ENCODE peak calls at places on chromosomes 4 and X, in four cellular contexts. J is GM23338, M is SK-N-SH, I is GM23248. K is an unnamed sample. For H3K9me2, the result is how much of the 10 kb centered on the place peaks cover.

GRCh38 chr4:150591284-150591874 is 9.4 kb downstream of the MAB21L2 start:
- DNase-seq in M (no peak), J (peak), I (no peak), K (no peak)

GRCh38 chr4:91198951-91199350 is 1071.8 kb downstream of the CCSER1 start:
- DNase-seq in I (no peak), J (no peak), M (no peak), K (peak)

GRCh38 chrX:110442631-110443030 is 84.0 kb downstream of the RTL9 start:
- DNase-seq in I (peak), J (peak), M (peak), K (peak)

GRCh38 chr4:142886566-142886965 is 40.5 kb upstream of the INPP4B start:
- DNase-seq in M (no peak), I (no peak), J (peak), K (no peak)

GRCh38 chr4:111985386-111985890 is 159.8 kb upstream of the FAM241A start:
- DNase-seq in I (no peak), J (no peak), M (no peak), K (no peak)

GRCh38 chr4:113675731-113676707 is 85.5 kb downstream of the CAMK2D start:
- DNase-seq in M (no peak), I (no peak), J (no peak), K (no peak)

GRCh38 chr4:113555868-113556267 is 205.7 kb downstream of the CAMK2D start:
- DNase-seq in M (no peak), I (no peak), J (no peak), K (no peak)

GRCh38 chr4:187940299-187940698 is 55.3 kb upstream of the ZFP42 start:
- DNase-seq in I (no peak), J (no peak), M (no peak), K (no peak)

GRCh38 chr4:132123870-132124623 is 1025.0 kb upstream of the PCDH10 start:
- DNase-seq in J (peak), M (no peak), I (no peak), K (peak)

GRCh38 chrX:103234869-103235268 is 20.0 kb downstream of the BEX4 start:
- DNase-seq in I (no peak), M (no peak), J (no peak), K (no peak)

GRCh38 chr4:67765928-67766327 is 11.7 kb upstream of the GNRHR start:
- DNase-seq in J (no peak), M (no peak), I (peak), K (no peak)

GRCh38 chr4:149638073-149638472 is 177.6 kb downstream of the IQCM start:
- DNase-seq in I (peak), J (no peak), M (no peak), K (no peak)

GRCh38 chr4:98838977-98839618 is 89.8 kb downstream of the EIF4E start:
- DNase-seq in J (no peak), M (peak), I (peak), K (no peak)

GRCh38 chr4:156779046-156779445 is 192.6 kb downstream of the PDGFC start:
- DNase-seq in J (no peak), I (peak), M (no peak), K (no peak)

GRCh38 chr4:165631208-165631894 is 241.7 kb upstream of the TLL1 start:
- DNase-seq in J (no peak), M (no peak), I (peak), K (no peak)

GRCh38 chrX:10015711-10016515 is 48.8 kb downstream of the CLDN34 start:
- DNase-seq in I (peak), J (peak), M (peak), K (peak)

GRCh38 chrX:45757272-45757671 is 556.6 kb upstream of the DIPK2B start:
- DNase-seq in I (peak), J (no peak), M (no peak), K (no peak)
- H3K4me2 ChIP-seq in I (peak), J (no peak), M (peak), K (no peak)

DNA sequence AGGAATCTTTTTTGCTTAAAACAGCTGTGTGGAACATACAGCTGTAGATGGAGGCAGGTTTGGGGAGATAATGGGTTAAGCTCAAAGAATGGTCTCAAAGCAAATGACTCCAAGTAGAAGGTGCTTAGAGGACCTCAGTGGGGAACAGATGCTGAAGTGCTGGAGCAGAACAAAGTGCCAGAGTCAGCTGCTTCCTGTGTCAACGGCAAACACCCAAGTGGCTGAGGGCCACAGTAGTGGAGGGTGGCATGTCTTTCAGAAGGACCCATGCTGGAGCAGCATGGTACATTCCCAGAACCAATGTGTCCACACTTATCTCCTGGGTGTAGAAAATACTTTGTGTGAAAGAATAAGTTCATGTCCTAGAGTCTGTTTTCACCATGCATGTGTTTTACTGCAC is 197.5 kb downstream of the CCNG2 start:
- DNase-seq in I (no peak), J (no peak), M (no peak), K (no peak)
- H3K9me2 ChIP-seq in I (under half), J (under half), M (under half), K (under half)

DNA sequence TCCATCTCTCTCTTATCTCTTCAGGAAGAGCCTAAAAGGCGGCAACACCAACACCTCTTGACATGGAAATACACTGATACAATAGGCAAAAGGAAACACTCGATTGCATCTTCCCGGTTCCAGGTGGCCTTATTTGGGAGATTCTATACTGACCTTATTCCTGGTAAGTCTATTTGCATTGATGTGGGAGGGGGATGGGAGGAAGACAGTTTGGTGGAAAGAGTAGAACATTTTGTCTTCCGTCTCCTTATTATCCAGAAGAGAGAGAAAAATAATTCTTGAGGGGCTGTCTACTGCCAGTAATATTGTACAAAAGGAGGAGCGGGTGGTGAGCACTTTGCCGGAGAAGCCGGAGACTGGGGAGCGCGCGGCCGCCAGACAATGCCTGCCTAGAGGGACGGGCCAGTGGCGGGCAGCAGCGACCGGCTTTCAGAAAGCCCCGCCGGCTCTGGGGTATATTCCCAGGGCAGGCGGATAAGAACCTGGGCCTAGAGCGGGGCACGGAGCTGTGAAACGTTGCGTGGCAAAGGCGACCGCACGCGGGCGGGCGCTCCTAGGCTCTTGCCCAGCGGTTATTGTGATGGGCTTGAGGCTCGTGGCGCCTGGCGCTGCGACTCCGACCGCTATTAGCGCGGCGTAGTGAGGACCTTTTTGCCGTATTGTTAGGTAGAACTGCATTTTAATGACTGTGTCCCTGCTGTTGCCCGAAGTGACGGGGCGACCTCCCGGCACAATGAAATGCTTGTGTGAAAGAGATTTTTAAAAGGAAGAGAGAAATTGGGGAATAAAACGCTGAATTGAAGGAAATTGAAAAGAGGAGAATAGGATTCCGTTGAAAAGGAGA is 520 bp downstream of the PRDM8 start:
- DNase-seq in J (peak), M (peak), I (peak), K (no peak)
- H3K4me2 ChIP-seq in J (peak), M (peak), I (peak), K (no peak)

GRCh38 chrX:367866-368265 is 18.8 kb downstream of the PPP2R3B start:
- DNase-seq in M (no peak), J (no peak), I (no peak), K (no peak)
- H3K9me2 ChIP-seq in M (under half), J (under half), I (under half), K (under half)

DNA sequence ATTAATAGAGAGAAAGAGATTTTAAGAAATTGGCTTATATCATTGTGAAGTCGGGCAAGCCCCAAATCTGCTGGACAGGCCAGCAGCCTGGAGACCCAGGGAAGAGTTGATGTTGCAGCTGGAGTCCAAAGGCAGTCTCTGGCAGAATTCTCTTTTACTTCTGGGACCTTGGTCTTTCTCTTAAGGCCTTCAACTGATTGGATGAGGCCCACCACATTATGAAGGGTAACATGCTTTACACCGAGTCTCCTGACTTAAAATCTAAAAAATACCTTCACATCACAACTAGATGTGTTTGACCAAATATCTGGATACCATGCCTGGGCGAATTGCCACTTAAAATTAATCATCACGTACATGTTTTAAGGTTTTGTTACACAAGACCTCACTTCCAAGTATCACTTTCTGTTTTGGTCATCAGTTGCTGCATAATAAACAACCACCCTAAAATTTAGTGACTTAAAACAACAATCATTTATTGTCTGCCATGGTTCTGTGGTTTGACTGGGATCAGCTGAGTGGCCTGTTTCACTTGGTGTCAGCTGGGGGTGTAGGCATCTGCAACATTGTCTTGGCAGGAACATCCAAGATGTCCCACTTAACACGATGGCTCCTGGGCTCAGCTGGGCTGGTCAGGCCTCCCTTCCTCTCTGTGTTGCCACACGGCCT is 3.4 kb downstream of the CD38 start:
- DNase-seq in J (no peak), I (no peak), M (no peak), K (peak)
- H3K4me2 ChIP-seq in J (no peak), I (no peak), M (no peak), K (peak)

GRCh38 chr4:168628251-168628650 is 131.4 kb downstream of the PALLD start:
- DNase-seq in J (no peak), M (no peak), I (no peak), K (no peak)
- H3K9me2 ChIP-seq in J (under half), M (under half), I (under half), K (under half)

DNA sequence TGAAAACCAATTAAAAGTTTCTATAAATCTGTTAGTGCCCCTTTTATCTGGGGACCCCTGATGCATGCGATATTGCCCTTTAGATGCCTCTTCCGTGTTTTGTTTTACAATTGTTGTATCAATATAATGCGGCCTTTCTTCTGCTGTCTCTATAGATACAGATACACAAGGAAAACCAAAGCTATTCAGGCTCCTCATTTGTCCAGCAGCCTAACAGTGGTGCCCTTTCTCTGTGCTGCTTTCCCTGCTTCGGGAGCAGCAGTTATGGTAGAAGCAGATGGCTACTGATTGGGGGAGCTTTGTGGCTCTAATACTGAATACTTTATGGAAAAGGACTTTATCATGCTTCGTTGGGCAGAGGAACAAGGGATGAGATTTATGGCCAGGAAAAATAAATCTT is 10.6 kb upstream of the PRDM8 start:
- DNase-seq in I (no peak), J (no peak), M (no peak), K (no peak)
- H3K4me2 ChIP-seq in I (no peak), J (no peak), M (no peak), K (no peak)